ENCODE peak calls at places on chromosomes 1 and 21, in six cellular contexts. One of them, this sample, is unnamed.
A peak's percentile ranks its signal among the peaks of the same experiment; 100 is the strongest.

GRCh38 chr1:235866207-235866912 is at the start of gene LYST:
- DNase-seq in pons: no peak
- DNase-seq in stimulated activated naive CD8-positive, alpha-beta T cell treated with anti-CD3 and anti-CD28 coated beads, Interleukin-15, Interleukin-2, amounts not matched to agents 100 U/mL and 50 U/mL, for 24 hours: peak; percentile 68
- DNase-seq in IMR-90: peak; percentile 52
- DNase-seq in activated CD4-positive, alpha-beta memory T cell treated with anti-CD3 and anti-CD28 coated beads for 36 hours: peak; percentile 74
- DNase-seq in naive thymus-derived CD8-positive, alpha-beta T cell: no peak
- DNase-seq in this sample: peak; percentile 28

GRCh38 chr1:117060441-117061317 is 553 bp downstream of the TTF2 start:
- DNase-seq in pons: peak; percentile 23
- DNase-seq in stimulated activated naive CD8-positive, alpha-beta T cell treated with anti-CD3 and anti-CD28 coated beads, Interleukin-15, Interleukin-2, amounts not matched to agents 100 U/mL and 50 U/mL, for 24 hours: no peak
- DNase-seq in IMR-90: peak; percentile 34
- DNase-seq in activated CD4-positive, alpha-beta memory T cell treated with anti-CD3 and anti-CD28 coated beads for 36 hours: peak; percentile 54
- DNase-seq in naive thymus-derived CD8-positive, alpha-beta T cell: no peak
- DNase-seq in this sample: no peak

GRCh38 chr21:43190544-43191340 is 21.9 kb downstream of the CRYAA start:
- DNase-seq in pons: no peak
- DNase-seq in stimulated activated naive CD8-positive, alpha-beta T cell treated with anti-CD3 and anti-CD28 coated beads, Interleukin-15, Interleukin-2, amounts not matched to agents 100 U/mL and 50 U/mL, for 24 hours: no peak
- DNase-seq in IMR-90: no peak
- DNase-seq in activated CD4-positive, alpha-beta memory T cell treated with anti-CD3 and anti-CD28 coated beads for 36 hours: no peak
- DNase-seq in naive thymus-derived CD8-positive, alpha-beta T cell: no peak
- DNase-seq in this sample: no peak

GRCh38 chr1:165773324-165773965 is 4.8 kb upstream of the TMCO1 start:
- DNase-seq in pons: no peak
- DNase-seq in stimulated activated naive CD8-positive, alpha-beta T cell treated with anti-CD3 and anti-CD28 coated beads, Interleukin-15, Interleukin-2, amounts not matched to agents 100 U/mL and 50 U/mL, for 24 hours: no peak
- DNase-seq in IMR-90: peak; percentile 89
- DNase-seq in activated CD4-positive, alpha-beta memory T cell treated with anti-CD3 and anti-CD28 coated beads for 36 hours: no peak
- DNase-seq in naive thymus-derived CD8-positive, alpha-beta T cell: no peak
- DNase-seq in this sample: no peak

GRCh38 chr1:85137660-85138059 is 63.2 kb downstream of the SYDE2 start:
- DNase-seq in pons: peak; percentile 19
- DNase-seq in stimulated activated naive CD8-positive, alpha-beta T cell treated with anti-CD3 and anti-CD28 coated beads, Interleukin-15, Interleukin-2, amounts not matched to agents 100 U/mL and 50 U/mL, for 24 hours: no peak
- DNase-seq in IMR-90: no peak
- DNase-seq in activated CD4-positive, alpha-beta memory T cell treated with anti-CD3 and anti-CD28 coated beads for 36 hours: no peak
- DNase-seq in naive thymus-derived CD8-positive, alpha-beta T cell: no peak
- DNase-seq in this sample: no peak

GRCh38 chr1:35971601-35972000 is 40.7 kb downstream of the AGO3 start:
- DNase-seq in pons: no peak
- DNase-seq in stimulated activated naive CD8-positive, alpha-beta T cell treated with anti-CD3 and anti-CD28 coated beads, Interleukin-15, Interleukin-2, amounts not matched to agents 100 U/mL and 50 U/mL, for 24 hours: no peak
- DNase-seq in IMR-90: peak; percentile 20
- DNase-seq in activated CD4-positive, alpha-beta memory T cell treated with anti-CD3 and anti-CD28 coated beads for 36 hours: no peak
- DNase-seq in naive thymus-derived CD8-positive, alpha-beta T cell: no peak
- DNase-seq in this sample: no peak

GRCh38 chr1:19981507-19982312 is 2.3 kb upstream of the PLA2G2A start:
- DNase-seq in pons: no peak
- DNase-seq in stimulated activated naive CD8-positive, alpha-beta T cell treated with anti-CD3 and anti-CD28 coated beads, Interleukin-15, Interleukin-2, amounts not matched to agents 100 U/mL and 50 U/mL, for 24 hours: no peak
- DNase-seq in IMR-90: no peak
- DNase-seq in activated CD4-positive, alpha-beta memory T cell treated with anti-CD3 and anti-CD28 coated beads for 36 hours: no peak
- DNase-seq in naive thymus-derived CD8-positive, alpha-beta T cell: no peak
- DNase-seq in this sample: no peak

GRCh38 chr1:106651028-106651752 is 405.3 kb upstream of the PRMT6 start:
- DNase-seq in pons: no peak
- DNase-seq in stimulated activated naive CD8-positive, alpha-beta T cell treated with anti-CD3 and anti-CD28 coated beads, Interleukin-15, Interleukin-2, amounts not matched to agents 100 U/mL and 50 U/mL, for 24 hours: no peak
- DNase-seq in IMR-90: no peak
- DNase-seq in activated CD4-positive, alpha-beta memory T cell treated with anti-CD3 and anti-CD28 coated beads for 36 hours: no peak
- DNase-seq in naive thymus-derived CD8-positive, alpha-beta T cell: no peak
- DNase-seq in this sample: no peak

GRCh38 chr1:30378023-30378596 is 345.3 kb downstream of the MATN1 start:
- DNase-seq in pons: no peak
- DNase-seq in stimulated activated naive CD8-positive, alpha-beta T cell treated with anti-CD3 and anti-CD28 coated beads, Interleukin-15, Interleukin-2, amounts not matched to agents 100 U/mL and 50 U/mL, for 24 hours: no peak
- DNase-seq in IMR-90: no peak
- DNase-seq in activated CD4-positive, alpha-beta memory T cell treated with anti-CD3 and anti-CD28 coated beads for 36 hours: no peak
- DNase-seq in naive thymus-derived CD8-positive, alpha-beta T cell: no peak
- DNase-seq in this sample: no peak

GRCh38 chr1:80392529-80392928 is 1386.0 kb upstream of the ADGRL4 start:
- DNase-seq in pons: no peak
- DNase-seq in stimulated activated naive CD8-positive, alpha-beta T cell treated with anti-CD3 and anti-CD28 coated beads, Interleukin-15, Interleukin-2, amounts not matched to agents 100 U/mL and 50 U/mL, for 24 hours: no peak
- DNase-seq in IMR-90: no peak
- DNase-seq in activated CD4-positive, alpha-beta memory T cell treated with anti-CD3 and anti-CD28 coated beads for 36 hours: no peak
- DNase-seq in naive thymus-derived CD8-positive, alpha-beta T cell: no peak
- DNase-seq in this sample: no peak

GRCh38 chr1:98103617-98104284 is 182.9 kb upstream of the DPYD start:
- DNase-seq in pons: no peak
- DNase-seq in stimulated activated naive CD8-positive, alpha-beta T cell treated with anti-CD3 and anti-CD28 coated beads, Interleukin-15, Interleukin-2, amounts not matched to agents 100 U/mL and 50 U/mL, for 24 hours: no peak
- DNase-seq in IMR-90: peak; percentile 43
- DNase-seq in activated CD4-positive, alpha-beta memory T cell treated with anti-CD3 and anti-CD28 coated beads for 36 hours: no peak
- DNase-seq in naive thymus-derived CD8-positive, alpha-beta T cell: no peak
- DNase-seq in this sample: no peak

GRCh38 chr1:189657715-189658114 is 819.9 kb downstream of the BRINP3 start:
- DNase-seq in pons: no peak
- DNase-seq in stimulated activated naive CD8-positive, alpha-beta T cell treated with anti-CD3 and anti-CD28 coated beads, Interleukin-15, Interleukin-2, amounts not matched to agents 100 U/mL and 50 U/mL, for 24 hours: no peak
- DNase-seq in IMR-90: no peak
- DNase-seq in activated CD4-positive, alpha-beta memory T cell treated with anti-CD3 and anti-CD28 coated beads for 36 hours: no peak
- DNase-seq in naive thymus-derived CD8-positive, alpha-beta T cell: no peak
- DNase-seq in this sample: no peak

GRCh38 chr1:221743416-221744208 is 1.7 kb upstream of the DUSP10 start:
- DNase-seq in pons: peak; percentile 58
- DNase-seq in stimulated activated naive CD8-positive, alpha-beta T cell treated with anti-CD3 and anti-CD28 coated beads, Interleukin-15, Interleukin-2, amounts not matched to agents 100 U/mL and 50 U/mL, for 24 hours: peak; percentile 18
- DNase-seq in IMR-90: no peak
- DNase-seq in activated CD4-positive, alpha-beta memory T cell treated with anti-CD3 and anti-CD28 coated beads for 36 hours: no peak
- DNase-seq in naive thymus-derived CD8-positive, alpha-beta T cell: no peak
- DNase-seq in this sample: no peak

GRCh38 chr1:203644661-203645510 is 18.3 kb downstream of the ATP2B4 start:
- DNase-seq in pons: no peak
- DNase-seq in stimulated activated naive CD8-positive, alpha-beta T cell treated with anti-CD3 and anti-CD28 coated beads, Interleukin-15, Interleukin-2, amounts not matched to agents 100 U/mL and 50 U/mL, for 24 hours: no peak
- DNase-seq in IMR-90: peak; percentile 79
- DNase-seq in activated CD4-positive, alpha-beta memory T cell treated with anti-CD3 and anti-CD28 coated beads for 36 hours: no peak
- DNase-seq in naive thymus-derived CD8-positive, alpha-beta T cell: no peak
- DNase-seq in this sample: no peak

GRCh38 chr1:29317916-29318530 is 81.7 kb downstream of the PTPRU start:
- DNase-seq in pons: no peak
- DNase-seq in stimulated activated naive CD8-positive, alpha-beta T cell treated with anti-CD3 and anti-CD28 coated beads, Interleukin-15, Interleukin-2, amounts not matched to agents 100 U/mL and 50 U/mL, for 24 hours: no peak
- DNase-seq in IMR-90: no peak
- DNase-seq in activated CD4-positive, alpha-beta memory T cell treated with anti-CD3 and anti-CD28 coated beads for 36 hours: no peak
- DNase-seq in naive thymus-derived CD8-positive, alpha-beta T cell: no peak
- DNase-seq in this sample: no peak

GRCh38 chr1:186239211-186239610 is 135.8 kb downstream of the TPR start:
- DNase-seq in pons: no peak
- DNase-seq in stimulated activated naive CD8-positive, alpha-beta T cell treated with anti-CD3 and anti-CD28 coated beads, Interleukin-15, Interleukin-2, amounts not matched to agents 100 U/mL and 50 U/mL, for 24 hours: no peak
- DNase-seq in IMR-90: no peak
- DNase-seq in activated CD4-positive, alpha-beta memory T cell treated with anti-CD3 and anti-CD28 coated beads for 36 hours: no peak
- DNase-seq in naive thymus-derived CD8-positive, alpha-beta T cell: no peak
- DNase-seq in this sample: no peak

GRCh38 chr1:42323551-42323950 is 11.5 kb downstream of the FOXJ3 start:
- DNase-seq in pons: no peak
- DNase-seq in stimulated activated naive CD8-positive, alpha-beta T cell treated with anti-CD3 and anti-CD28 coated beads, Interleukin-15, Interleukin-2, amounts not matched to agents 100 U/mL and 50 U/mL, for 24 hours: no peak
- DNase-seq in IMR-90: no peak
- DNase-seq in activated CD4-positive, alpha-beta memory T cell treated with anti-CD3 and anti-CD28 coated beads for 36 hours: no peak
- DNase-seq in naive thymus-derived CD8-positive, alpha-beta T cell: no peak
- DNase-seq in this sample: no peak

GRCh38 chr1:66380452-66381212 is 153.3 kb upstream of the SGIP1 start:
- DNase-seq in pons: no peak
- DNase-seq in stimulated activated naive CD8-positive, alpha-beta T cell treated with anti-CD3 and anti-CD28 coated beads, Interleukin-15, Interleukin-2, amounts not matched to agents 100 U/mL and 50 U/mL, for 24 hours: peak; percentile 43
- DNase-seq in IMR-90: no peak
- DNase-seq in activated CD4-positive, alpha-beta memory T cell treated with anti-CD3 and anti-CD28 coated beads for 36 hours: peak; percentile 62
- DNase-seq in naive thymus-derived CD8-positive, alpha-beta T cell: no peak
- DNase-seq in this sample: no peak

GRCh38 chr1:47231314-47232186 is 475 bp downstream of the TAL1 start:
- DNase-seq in pons: peak; percentile 77
- DNase-seq in stimulated activated naive CD8-positive, alpha-beta T cell treated with anti-CD3 and anti-CD28 coated beads, Interleukin-15, Interleukin-2, amounts not matched to agents 100 U/mL and 50 U/mL, for 24 hours: peak; percentile 23
- DNase-seq in IMR-90: peak; percentile 33
- DNase-seq in activated CD4-positive, alpha-beta memory T cell treated with anti-CD3 and anti-CD28 coated beads for 36 hours: peak; percentile 45
- DNase-seq in naive thymus-derived CD8-positive, alpha-beta T cell: peak; percentile 21
- DNase-seq in this sample: no peak

GRCh38 chr1:176450526-176450925 is 12.4 kb upstream of the PAPPA2 start:
- DNase-seq in pons: no peak
- DNase-seq in stimulated activated naive CD8-positive, alpha-beta T cell treated with anti-CD3 and anti-CD28 coated beads, Interleukin-15, Interleukin-2, amounts not matched to agents 100 U/mL and 50 U/mL, for 24 hours: no peak
- DNase-seq in IMR-90: no peak
- DNase-seq in activated CD4-positive, alpha-beta memory T cell treated with anti-CD3 and anti-CD28 coated beads for 36 hours: no peak
- DNase-seq in naive thymus-derived CD8-positive, alpha-beta T cell: no peak
- DNase-seq in this sample: no peak

GRCh38 chr1:156705918-156706646 is 699 bp upstream of the CRABP2 start:
- DNase-seq in pons: no peak
- DNase-seq in stimulated activated naive CD8-positive, alpha-beta T cell treated with anti-CD3 and anti-CD28 coated beads, Interleukin-15, Interleukin-2, amounts not matched to agents 100 U/mL and 50 U/mL, for 24 hours: peak; percentile 85
- DNase-seq in IMR-90: peak; percentile 34
- DNase-seq in activated CD4-positive, alpha-beta memory T cell treated with anti-CD3 and anti-CD28 coated beads for 36 hours: peak; percentile 82
- DNase-seq in naive thymus-derived CD8-positive, alpha-beta T cell: peak; percentile 77
- DNase-seq in this sample: peak; percentile 58

GRCh38 chr1:228164561-228165371 is 838 bp upstream of the IBA57 start:
- DNase-seq in pons: peak; percentile 48
- DNase-seq in stimulated activated naive CD8-positive, alpha-beta T cell treated with anti-CD3 and anti-CD28 coated beads, Interleukin-15, Interleukin-2, amounts not matched to agents 100 U/mL and 50 U/mL, for 24 hours: no peak
- DNase-seq in IMR-90: no peak
- DNase-seq in activated CD4-positive, alpha-beta memory T cell treated with anti-CD3 and anti-CD28 coated beads for 36 hours: no peak
- DNase-seq in naive thymus-derived CD8-positive, alpha-beta T cell: no peak
- DNase-seq in this sample: no peak

GRCh38 chr1:54559771-54560231 is 11.8 kb downstream of the ACOT11 start:
- DNase-seq in pons: no peak
- DNase-seq in stimulated activated naive CD8-positive, alpha-beta T cell treated with anti-CD3 and anti-CD28 coated beads, Interleukin-15, Interleukin-2, amounts not matched to agents 100 U/mL and 50 U/mL, for 24 hours: no peak
- DNase-seq in IMR-90: no peak
- DNase-seq in activated CD4-positive, alpha-beta memory T cell treated with anti-CD3 and anti-CD28 coated beads for 36 hours: no peak
- DNase-seq in naive thymus-derived CD8-positive, alpha-beta T cell: no peak
- DNase-seq in this sample: no peak

GRCh38 chr1:174469687-174470086 is 21.9 kb downstream of the GPR52 start:
- DNase-seq in pons: no peak
- DNase-seq in stimulated activated naive CD8-positive, alpha-beta T cell treated with anti-CD3 and anti-CD28 coated beads, Interleukin-15, Interleukin-2, amounts not matched to agents 100 U/mL and 50 U/mL, for 24 hours: no peak
- DNase-seq in IMR-90: no peak
- DNase-seq in activated CD4-positive, alpha-beta memory T cell treated with anti-CD3 and anti-CD28 coated beads for 36 hours: no peak
- DNase-seq in naive thymus-derived CD8-positive, alpha-beta T cell: no peak
- DNase-seq in this sample: no peak

GRCh38 chr1:233730809-233731208 is 116.9 kb downstream of the KCNK1 start:
- DNase-seq in pons: no peak
- DNase-seq in stimulated activated naive CD8-positive, alpha-beta T cell treated with anti-CD3 and anti-CD28 coated beads, Interleukin-15, Interleukin-2, amounts not matched to agents 100 U/mL and 50 U/mL, for 24 hours: no peak
- DNase-seq in IMR-90: no peak
- DNase-seq in activated CD4-positive, alpha-beta memory T cell treated with anti-CD3 and anti-CD28 coated beads for 36 hours: no peak
- DNase-seq in naive thymus-derived CD8-positive, alpha-beta T cell: no peak
- DNase-seq in this sample: no peak

GRCh38 chr1:90370696-90371095 is 346.4 kb downstream of the BARHL2 start:
- DNase-seq in pons: no peak
- DNase-seq in stimulated activated naive CD8-positive, alpha-beta T cell treated with anti-CD3 and anti-CD28 coated beads, Interleukin-15, Interleukin-2, amounts not matched to agents 100 U/mL and 50 U/mL, for 24 hours: no peak
- DNase-seq in IMR-90: no peak
- DNase-seq in activated CD4-positive, alpha-beta memory T cell treated with anti-CD3 and anti-CD28 coated beads for 36 hours: no peak
- DNase-seq in naive thymus-derived CD8-positive, alpha-beta T cell: no peak
- DNase-seq in this sample: no peak

GRCh38 chr1:218742478-218743260 is 397.5 kb downstream of the TGFB2 start:
- DNase-seq in pons: no peak
- DNase-seq in stimulated activated naive CD8-positive, alpha-beta T cell treated with anti-CD3 and anti-CD28 coated beads, Interleukin-15, Interleukin-2, amounts not matched to agents 100 U/mL and 50 U/mL, for 24 hours: no peak
- DNase-seq in IMR-90: no peak
- DNase-seq in activated CD4-positive, alpha-beta memory T cell treated with anti-CD3 and anti-CD28 coated beads for 36 hours: no peak
- DNase-seq in naive thymus-derived CD8-positive, alpha-beta T cell: no peak
- DNase-seq in this sample: no peak

GRCh38 chr1:111032295-111032897 is 68.7 kb upstream of the LRIF1 start:
- DNase-seq in pons: peak; percentile 40
- DNase-seq in stimulated activated naive CD8-positive, alpha-beta T cell treated with anti-CD3 and anti-CD28 coated beads, Interleukin-15, Interleukin-2, amounts not matched to agents 100 U/mL and 50 U/mL, for 24 hours: peak; percentile 35
- DNase-seq in IMR-90: peak; percentile 27
- DNase-seq in activated CD4-positive, alpha-beta memory T cell treated with anti-CD3 and anti-CD28 coated beads for 36 hours: no peak
- DNase-seq in naive thymus-derived CD8-positive, alpha-beta T cell: peak; percentile 50
- DNase-seq in this sample: no peak

GRCh38 chr1:213669964-213670691 is 317.6 kb upstream of the PROX1 start:
- DNase-seq in pons: no peak
- DNase-seq in stimulated activated naive CD8-positive, alpha-beta T cell treated with anti-CD3 and anti-CD28 coated beads, Interleukin-15, Interleukin-2, amounts not matched to agents 100 U/mL and 50 U/mL, for 24 hours: no peak
- DNase-seq in IMR-90: no peak
- DNase-seq in activated CD4-positive, alpha-beta memory T cell treated with anti-CD3 and anti-CD28 coated beads for 36 hours: peak; percentile 11
- DNase-seq in naive thymus-derived CD8-positive, alpha-beta T cell: peak; percentile 41
- DNase-seq in this sample: no peak

GRCh38 chr1:207327994-207328393 is 6.5 kb downstream of the CD55 start:
- DNase-seq in pons: no peak
- DNase-seq in stimulated activated naive CD8-positive, alpha-beta T cell treated with anti-CD3 and anti-CD28 coated beads, Interleukin-15, Interleukin-2, amounts not matched to agents 100 U/mL and 50 U/mL, for 24 hours: no peak
- DNase-seq in IMR-90: peak; percentile 88
- DNase-seq in activated CD4-positive, alpha-beta memory T cell treated with anti-CD3 and anti-CD28 coated beads for 36 hours: no peak
- DNase-seq in naive thymus-derived CD8-positive, alpha-beta T cell: no peak
- DNase-seq in this sample: no peak

GRCh38 chr1:19450811-19451564 is 34.4 kb downstream of the CAPZB start:
- DNase-seq in pons: no peak
- DNase-seq in stimulated activated naive CD8-positive, alpha-beta T cell treated with anti-CD3 and anti-CD28 coated beads, Interleukin-15, Interleukin-2, amounts not matched to agents 100 U/mL and 50 U/mL, for 24 hours: no peak
- DNase-seq in IMR-90: peak; percentile 99
- DNase-seq in activated CD4-positive, alpha-beta memory T cell treated with anti-CD3 and anti-CD28 coated beads for 36 hours: no peak
- DNase-seq in naive thymus-derived CD8-positive, alpha-beta T cell: no peak
- DNase-seq in this sample: no peak